ENCODE peak calls at places on chromosomes 13 and 19, in nine cellular contexts. W, S, I, U, H, A, C, M and K are unnamed samples.

GRCh38 chr13:110634558-110634957 is 19.2 kb downstream of the NAXD start:
- DNase-seq in W (no peak), S (peak), I (no peak), U (peak), H (no peak), A (peak), C (no peak), M (no peak), K (no peak)

GRCh38 chr19:56566904-56567273 is 379 bp upstream of the ZNF470 start:
- DNase-seq in W (no peak), S (no peak), I (no peak), U (peak), H (peak), A (peak), C (peak), M (no peak), K (no peak)

GRCh38 chr13:113063091-113063491 is 42.5 kb upstream of the F7 start:
- DNase-seq in W (no peak), S (no peak), I (no peak), U (no peak), H (no peak), A (no peak), C (no peak), M (no peak), K (no peak)

GRCh38 chr13:40026741-40027140 is 371.3 kb downstream of the COG6 start:
- DNase-seq in W (peak), S (no peak), I (peak), U (peak), H (peak), A (no peak), C (no peak), M (no peak), K (no peak)

GRCh38 chr19:46630806-46631205 is 5.2 kb downstream of the GNG8 start:
- DNase-seq in W (no peak), S (no peak), I (no peak), U (no peak), H (no peak), A (no peak), C (no peak), M (no peak), K (no peak)

GRCh38 chr19:19278315-19278714 is 5.2 kb upstream of the TM6SF2 start:
- DNase-seq in W (no peak), S (no peak), I (no peak), U (no peak), H (no peak), A (no peak), C (no peak), M (no peak), K (no peak)

GRCh38 chr13:110560606-110561334 is 752 bp downstream of the RAB20 start:
- DNase-seq in W (no peak), S (peak), I (peak), U (peak), H (no peak), A (peak), C (no peak), M (no peak), K (peak)

GRCh38 chr13:111659842-111660241 is 339.4 kb downstream of the TEX29 start:
- DNase-seq in W (no peak), S (no peak), I (no peak), U (no peak), H (no peak), A (no peak), C (no peak), M (no peak), K (no peak)

GRCh38 chr13:27783111-27783510 is 9.2 kb upstream of the GSX1 start:
- DNase-seq in W (no peak), S (no peak), I (no peak), U (no peak), H (no peak), A (peak), C (no peak), M (no peak), K (no peak)

GRCh38 chr19:31378404-31378803 is 29.2 kb upstream of the TSHZ3 start:
- DNase-seq in W (no peak), S (peak), I (no peak), U (peak), H (no peak), A (peak), C (no peak), M (no peak), K (no peak)

GRCh38 chr13:63403726-63404125 is 1988.1 kb upstream of the PCDH20 start:
- DNase-seq in W (no peak), S (peak), I (no peak), U (no peak), H (no peak), A (no peak), C (no peak), M (no peak), K (no peak)

GRCh38 chr19:13920940-13921744 is 15.1 kb downstream of the CC2D1A start:
- DNase-seq in W (no peak), S (peak), I (peak), U (peak), H (peak), A (peak), C (peak), M (no peak), K (peak)

GRCh38 chr19:4473011-4473410 is 914 bp downstream of the HDGFL2 start:
- DNase-seq in W (no peak), S (no peak), I (no peak), U (no peak), H (no peak), A (no peak), C (no peak), M (no peak), K (no peak)

GRCh38 chr19:55301459-55302331 is 17.9 kb downstream of the BRSK1 start:
- DNase-seq in W (peak), S (peak), I (peak), U (peak), H (peak), A (peak), C (peak), M (peak), K (peak)

GRCh38 chr13:99895428-99895998 is 76.1 kb downstream of the ZIC5 start:
- DNase-seq in W (no peak), S (no peak), I (no peak), U (no peak), H (no peak), A (peak), C (no peak), M (no peak), K (no peak)

GRCh38 chr13:83753912-83754624 is 128.2 kb downstream of the SLITRK1 start:
- DNase-seq in W (no peak), S (no peak), I (no peak), U (no peak), H (no peak), A (no peak), C (no peak), M (no peak), K (no peak)

GRCh38 chr19:11382898-11383705 is 1.0 kb downstream of the EPOR start:
- DNase-seq in W (no peak), S (peak), I (peak), U (peak), H (peak), A (peak), C (no peak), M (no peak), K (peak)

GRCh38 chr13:76968041-76968440 is 19.7 kb downstream of the ACOD1 start:
- DNase-seq in W (no peak), S (no peak), I (no peak), U (no peak), H (no peak), A (no peak), C (no peak), M (no peak), K (no peak)

GRCh38 chr19:44748426-44749254 is at the start of gene BCL3:
- DNase-seq in W (no peak), S (peak), I (peak), U (peak), H (peak), A (peak), C (no peak), M (peak), K (no peak)

GRCh38 chr19:34241513-34242337 is 12.6 kb upstream of the GARRE1 start:
- DNase-seq in W (no peak), S (no peak), I (peak), U (no peak), H (no peak), A (no peak), C (no peak), M (no peak), K (peak)

GRCh38 chr13:56586966-56587365 is 553.8 kb upstream of the PRR20A start:
- DNase-seq in W (no peak), S (no peak), I (no peak), U (no peak), H (no peak), A (no peak), C (no peak), M (no peak), K (no peak)

GRCh38 chr13:41075034-41075433 is 13.7 kb downstream of the WBP4 start:
- DNase-seq in W (no peak), S (no peak), I (peak), U (peak), H (no peak), A (peak), C (no peak), M (peak), K (peak)

GRCh38 chr13:20127563-20128458 is 33.0 kb downstream of the GJA3 start:
- DNase-seq in W (no peak), S (peak), I (peak), U (peak), H (no peak), A (peak), C (peak), M (peak), K (no peak)

GRCh38 chr13:112777637-112778406 is 88.0 kb downstream of the ATP11A start:
- DNase-seq in W (no peak), S (no peak), I (no peak), U (no peak), H (no peak), A (no peak), C (no peak), M (no peak), K (no peak)

GRCh38 chr19:1123381-1123780 is 19.6 kb downstream of the GPX4 start:
- DNase-seq in W (no peak), S (no peak), I (no peak), U (no peak), H (no peak), A (no peak), C (no peak), M (no peak), K (no peak)

GRCh38 chr19:33795370-33796163 is 1.1 kb upstream of the KCTD15 start:
- DNase-seq in W (peak), S (peak), I (peak), U (peak), H (peak), A (peak), C (peak), M (no peak), K (peak)

GRCh38 chr19:40612831-40613668 is 11.9 kb downstream of the LTBP4 start:
- DNase-seq in W (peak), S (no peak), I (peak), U (peak), H (peak), A (peak), C (no peak), M (peak), K (peak)

GRCh38 chr13:48749144-48749543 is 95.4 kb downstream of the CYSLTR2 start:
- DNase-seq in W (no peak), S (no peak), I (peak), U (peak), H (no peak), A (peak), C (no peak), M (no peak), K (no peak)

GRCh38 chr13:51894239-51894638 is 32.5 kb downstream of the CCDC70 start:
- DNase-seq in W (no peak), S (peak), I (no peak), U (no peak), H (no peak), A (no peak), C (no peak), M (no peak), K (no peak)

GRCh38 chr19:5336195-5336965 is 4.2 kb downstream of the PTPRS start:
- DNase-seq in W (no peak), S (no peak), I (no peak), U (no peak), H (no peak), A (no peak), C (no peak), M (no peak), K (no peak)

GRCh38 chr13:100721885-100722512 is 47.4 kb upstream of the TMTC4 start:
- DNase-seq in W (peak), S (no peak), I (peak), U (peak), H (peak), A (peak), C (peak), M (peak), K (peak)

GRCh38 chr13:41621716-41622508 is 164.6 kb downstream of the RGCC start:
- DNase-seq in W (no peak), S (no peak), I (no peak), U (no peak), H (no peak), A (peak), C (no peak), M (no peak), K (no peak)

GRCh38 chr13:114285166-114285808 is 3.9 kb downstream of the UPF3A start:
- DNase-seq in W (no peak), S (peak), I (no peak), U (no peak), H (no peak), A (peak), C (no peak), M (no peak), K (no peak)

GRCh38 chr13:40362502-40362901 is 303.9 kb downstream of the FOXO1 start:
- DNase-seq in W (no peak), S (no peak), I (no peak), U (no peak), H (no peak), A (no peak), C (no peak), M (no peak), K (no peak)

GRCh38 chr19:16368385-16369305 is 44.0 kb downstream of the KLF2 start:
- DNase-seq in W (no peak), S (no peak), I (peak), U (no peak), H (no peak), A (no peak), C (no peak), M (peak), K (no peak)

GRCh38 chr19:3585301-3586123 is at the start of gene GIPC3:
- DNase-seq in W (no peak), S (no peak), I (no peak), U (no peak), H (no peak), A (no peak), C (no peak), M (no peak), K (no peak)

GRCh38 chr19:38266981-38267597 is 2.7 kb downstream of the SPINT2 start:
- DNase-seq in W (no peak), S (peak), I (no peak), U (peak), H (no peak), A (peak), C (no peak), M (no peak), K (no peak)

GRCh38 chr19:17525141-17525540 is 13.7 kb downstream of the PGLS start:
- DNase-seq in W (no peak), S (no peak), I (no peak), U (no peak), H (no peak), A (no peak), C (no peak), M (no peak), K (no peak)

GRCh38 chr19:10730932-10731331 is 13.1 kb downstream of the DNM2 start:
- DNase-seq in W (no peak), S (no peak), I (no peak), U (no peak), H (no peak), A (no peak), C (peak), M (no peak), K (no peak)

GRCh38 chr13:91111476-91112190 is 235.9 kb upstream of the MIR17HG start:
- DNase-seq in W (no peak), S (peak), I (no peak), U (no peak), H (no peak), A (no peak), C (no peak), M (no peak), K (no peak)